ENCODE peak calls at places on chromosomes 16 and 17, in seven cellular contexts. X is breast epithelium, N is prostate gland, R is esophagus squamous epithelium, C is adipocyte, F is left ventricle myocardium inferior, V is fibroblast of lung. E is an unnamed sample.

GRCh38 chr16:2148714-2149629 is 547 bp downstream of the RAB26 start:
- DNase-seq in X (no peak), N (no peak), R (no peak), C (peak; percentile 30), F (no peak), V (peak; percentile 23), E (peak; percentile 61)

GRCh38 chr17:3687949-3688614 is 7.9 kb downstream of the P2RX5 start:
- DNase-seq in X (no peak), N (no peak), R (no peak), C (no peak), F (no peak), V (no peak), E (peak; percentile 39)

GRCh38 chr16:13795131-13795530 is 124.8 kb upstream of the ERCC4 start:
- DNase-seq in X (no peak), N (no peak), R (no peak), C (no peak), F (no peak), V (no peak), E (no peak)

GRCh38 chr17:30253316-30253715 is 17.8 kb upstream of the SLC6A4 start:
- DNase-seq in X (no peak), N (peak; percentile 38), R (no peak), C (no peak), F (no peak), V (no peak), E (no peak)

GRCh38 chr17:82914375-82914774 is 74.6 kb upstream of the ZNF750 start:
- DNase-seq in X (no peak), N (no peak), R (no peak), C (no peak), F (peak; percentile 56), V (no peak), E (peak; percentile 58)

GRCh38 chr17:35684046-35684802 is 47.2 kb upstream of the RASL10B start:
- DNase-seq in X (no peak), N (no peak), R (no peak), C (peak; percentile 59), F (no peak), V (peak; percentile 90), E (peak; percentile 62)

GRCh38 chr17:38871247-38871991 is 1.6 kb downstream of the LASP1 start:
- DNase-seq in X (peak; percentile 59), N (peak; percentile 21), R (no peak), C (peak; percentile 81), F (peak; percentile 50), V (peak; percentile 71), E (peak; percentile 88)

GRCh38 chr17:50539762-50540440 is 7.1 kb upstream of the SPATA20 start:
- DNase-seq in X (no peak), N (peak; percentile 46), R (no peak), C (no peak), F (no peak), V (no peak), E (no peak)

GRCh38 chr17:39724731-39725130 is 5.6 kb downstream of the MIEN1 start:
- DNase-seq in X (no peak), N (no peak), R (no peak), C (no peak), F (no peak), V (no peak), E (no peak)

GRCh38 chr17:44655983-44656700 is at the start of gene MEIOC:
- DNase-seq in X (no peak), N (no peak), R (no peak), C (peak; percentile 35), F (no peak), V (peak; percentile 11), E (peak; percentile 17)

GRCh38 chr17:79559111-79559887 is 51.6 kb downstream of the RBFOX3 start:
- DNase-seq in X (no peak), N (no peak), R (no peak), C (no peak), F (no peak), V (no peak), E (no peak)

GRCh38 chr17:30005709-30006320 is 64.4 kb downstream of the EFCAB5 start:
- DNase-seq in X (no peak), N (no peak), R (no peak), C (peak; percentile 23), F (no peak), V (peak; percentile 68), E (peak; percentile 14)

GRCh38 chr17:38729368-38729885 is 714 bp upstream of the CISD3 start:
- DNase-seq in X (no peak), N (no peak), R (no peak), C (no peak), F (no peak), V (no peak), E (no peak)

GRCh38 chr16:79067600-79067999 is 532.9 kb downstream of the MAF start:
- DNase-seq in X (no peak), N (no peak), R (no peak), C (no peak), F (no peak), V (no peak), E (peak; percentile 2)

GRCh38 chr16:830107-830870 is 29.8 kb upstream of the GNG13 start:
- DNase-seq in X (no peak), N (no peak), R (no peak), C (no peak), F (no peak), V (no peak), E (no peak)

GRCh38 chr16:53822936-53823529 is 119.1 kb downstream of the FTO start:
- DNase-seq in X (no peak), N (no peak), R (no peak), C (peak; percentile 8), F (no peak), V (peak; percentile 63), E (peak; percentile 16)

GRCh38 chr17:73474370-73474988 is 162.7 kb upstream of the CDC42EP4 start:
- DNase-seq in X (peak; percentile 59), N (peak; percentile 9), R (no peak), C (peak; percentile 7), F (peak; percentile 79), V (peak; percentile 61), E (peak; percentile 74)

GRCh38 chr17:13736915-13737314 is 135.2 kb upstream of the HS3ST3A1 start:
- DNase-seq in X (no peak), N (no peak), R (no peak), C (peak; percentile 53), F (no peak), V (peak; percentile 88), E (peak; percentile 90)

GRCh38 chr16:55439101-55439690 is 39.8 kb upstream of the MMP2 start:
- DNase-seq in X (no peak), N (no peak), R (no peak), C (peak; percentile 4), F (no peak), V (no peak), E (peak; percentile 53)

DNA sequence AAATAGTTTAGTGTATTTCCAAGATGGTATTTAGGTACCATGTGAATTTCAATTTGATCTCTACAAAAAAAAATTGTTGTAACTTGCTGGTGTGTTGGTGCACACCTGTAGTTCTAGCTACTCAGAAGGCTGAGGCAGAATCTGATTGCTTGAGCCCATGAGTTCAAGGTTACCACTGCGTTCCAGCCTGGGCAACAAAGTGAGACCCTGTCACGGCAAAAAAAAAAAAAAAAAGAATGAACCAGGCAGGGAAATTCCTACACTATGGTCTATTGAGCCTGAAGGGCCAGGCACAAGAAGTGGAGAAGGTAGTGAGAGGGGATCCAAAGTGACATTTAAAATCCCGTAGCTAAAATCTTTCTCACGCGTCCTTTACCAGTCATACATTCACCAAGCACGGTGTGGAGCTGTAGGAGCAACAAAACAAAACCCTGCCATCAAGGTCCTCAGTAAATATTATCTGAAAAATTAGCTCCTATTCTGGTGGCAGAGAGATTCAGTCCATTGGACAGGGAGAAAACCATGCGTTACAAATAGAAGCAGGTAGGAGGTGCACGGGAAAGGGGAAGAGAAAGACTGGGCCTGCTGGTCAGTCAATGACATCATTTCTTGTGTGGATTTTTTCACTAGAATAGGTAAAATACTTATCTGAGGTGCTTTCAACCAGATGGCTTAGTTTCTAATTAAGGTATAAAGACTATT is 27.3 kb downstream of the TXNDC11 start:
- DNase-seq in X (no peak), N (no peak), R (no peak), C (no peak), F (no peak), V (no peak), E (no peak)
- H3K4me1 ChIP-seq in X (no peaks in the 10 kb centered on the region), N (no peaks in the 10 kb centered on the region), R (no peaks in the 10 kb centered on the region), C (peaks cover 12% of the 10 kb centered on the region), F (peaks cover 37% of the 10 kb centered on the region), V (no peaks in the 10 kb centered on the region), E (no peaks in the 10 kb centered on the region)

GRCh38 chr16:29012913-29013641 is 28.2 kb downstream of the LAT start:
- DNase-seq in X (no peak), N (no peak), R (no peak), C (no peak), F (no peak), V (no peak), E (no peak)

GRCh38 chr16:29009838-29010166 is 24.9 kb downstream of the LAT start:
- DNase-seq in X (no peak), N (no peak), R (no peak), C (no peak), F (no peak), V (no peak), E (no peak)

GRCh38 chr16:29011112-29011511 is 26.3 kb downstream of the LAT start:
- DNase-seq in X (no peak), N (no peak), R (no peak), C (no peak), F (no peak), V (no peak), E (no peak)

GRCh38 chr16:29009050-29009837 is 24.4 kb downstream of the LAT start:
- DNase-seq in X (no peak), N (no peak), R (no peak), C (no peak), F (no peak), V (no peak), E (no peak)

GRCh38 chr16:29011851-29012250 is 27.0 kb downstream of the LAT start:
- DNase-seq in X (no peak), N (no peak), R (no peak), C (no peak), F (no peak), V (no peak), E (no peak)
- H3K4me1 ChIP-seq in X (no peaks in the 10 kb centered on the region), N (no peaks in the 10 kb centered on the region), R (no peaks in the 10 kb centered on the region), C (peaks cover 13% of the 10 kb centered on the region), F (no peaks in the 10 kb centered on the region), V (no peaks in the 10 kb centered on the region), E (peaks cover 4% of the 10 kb centered on the region)

GRCh38 chr16:82629441-82630027 is 2.8 kb downstream of the CDH13 start:
- DNase-seq in X (no peak), N (peak; percentile 36), R (no peak), C (peak; percentile 74), F (no peak), V (peak; percentile 93), E (peak; percentile 83)
- H3K4me1 ChIP-seq in X (no peaks in the 10 kb centered on the region), N (no peaks in the 10 kb centered on the region), R (no peaks in the 10 kb centered on the region), C (peaks cover 36% of the 10 kb centered on the region), F (peaks cover 95% of the 10 kb centered on the region), V (peaks cover 23% of the 10 kb centered on the region), E (peaks cover 45% of the 10 kb centered on the region)

GRCh38 chr17:77324227-77324626 is 183.5 kb downstream of the SEC14L1 start:
- DNase-seq in X (peak; percentile 3), N (no peak), R (no peak), C (no peak), F (no peak), V (no peak), E (no peak)

GRCh38 chr17:77325826-77326581 is 185.2 kb downstream of the SEC14L1 start:
- DNase-seq in X (peak; percentile 46), N (no peak), R (no peak), C (peak; percentile 39), F (no peak), V (peak; percentile 24), E (peak; percentile 70)

GRCh38 chr17:77327181-77327565 is 186.4 kb downstream of the SEC14L1 start:
- DNase-seq in X (peak; percentile 47), N (no peak), R (no peak), C (no peak), F (no peak), V (no peak), E (no peak)

GRCh38 chr17:77326636-77327035 is 185.9 kb downstream of the SEC14L1 start:
- DNase-seq in X (peak; percentile 20), N (no peak), R (no peak), C (no peak), F (no peak), V (no peak), E (no peak)

GRCh38 chr17:77325537-77325825 is 184.7 kb downstream of the SEC14L1 start:
- DNase-seq in X (no peak), N (no peak), R (no peak), C (no peak), F (no peak), V (no peak), E (no peak)
- H3K4me1 ChIP-seq in X (peaks cover 21% of the 10 kb centered on the region), N (peaks cover 25% of the 10 kb centered on the region), R (peaks cover 57% of the 10 kb centered on the region), C (peaks cover 42% of the 10 kb centered on the region), F (peaks cover 52% of the 10 kb centered on the region), V (peaks cover 35% of the 10 kb centered on the region), E (peaks cover 30% of the 10 kb centered on the region)

E was measured in GM23248.